ENCODE peak calls at places on chromosome 18, in four cellular contexts. Y, M, H and R are unnamed samples.

GRCh38 chr18:3060667-3061580 is 48.0 kb upstream of the LPIN2 start:
- DNase-seq in Y (no peak), H (no peak), M (no peak), R (no peak)

GRCh38 chr18:34707670-34708069 is 2.4 kb upstream of the DTNA start:
- DNase-seq in Y (peak; percentile 97), H (peak; percentile 82), M (peak; percentile 90), R (no peak)

GRCh38 chr18:13028869-13029268 is 37.7 kb downstream of the CEP192 start:
- DNase-seq in M (no peak), Y (no peak), H (no peak), R (no peak)

GRCh38 chr18:9434240-9434701 is 41.0 kb upstream of the RALBP1 start:
- DNase-seq in Y (no peak), M (no peak), H (no peak), R (no peak)

GRCh38 chr18:12703096-12703567 is 290 bp downstream of the PSMG2 start:
- DNase-seq in M (no peak), H (no peak), Y (no peak), R (no peak)

GRCh38 chr18:789397-789796 is 22.6 kb downstream of the YES1 start:
- DNase-seq in M (no peak), H (no peak), Y (no peak), R (no peak)

GRCh38 chr18:76922107-76922506 is 99.8 kb downstream of the ZNF236 start:
- DNase-seq in M (peak; percentile 43), H (peak; percentile 10), Y (peak; percentile 46), R (no peak)

GRCh38 chr18:62877448-62878221 is 162.3 kb downstream of the PHLPP1 start:
- DNase-seq in M (peak; percentile 83), Y (peak; percentile 93), H (no peak), R (no peak)

GRCh38 chr18:3454365-3455089 is 4.6 kb downstream of the TGIF1 start:
- DNase-seq in M (peak; percentile 75), H (no peak), Y (peak; percentile 85), R (no peak)

GRCh38 chr18:23926590-23926989 is 88.0 kb upstream of the TTC39C start:
- DNase-seq in M (no peak), Y (no peak), H (no peak), R (no peak)

GRCh38 chr18:3451989-3452749 is 2.2 kb downstream of the TGIF1 start:
- DNase-seq in M (peak; percentile 81), H (no peak), Y (peak; percentile 82), R (no peak)

GRCh38 chr18:63683152-63683551 is 19.6 kb upstream of the SERPINB11 start:
- DNase-seq in H (peak; percentile 73), M (peak; percentile 93), Y (peak; percentile 91), R (no peak)

GRCh38 chr18:62523631-62524442 is 1.0 kb downstream of the ZCCHC2 start:
- DNase-seq in H (no peak), M (peak; percentile 43), Y (peak; percentile 42), R (no peak)

GRCh38 chr18:55859116-55859515 is 271.1 kb upstream of the TCF4 start:
- DNase-seq in M (no peak), Y (no peak), H (no peak), R (no peak)
- H3K4me3 ChIP-seq in M (peak overlapping the region; percentile 54), Y (peak overlapping the region; percentile 47), H (no peak overlapping the region), R (peak overlapping the region; percentile 64)

GRCh38 chr18:6009751-6010150 is 114.4 kb upstream of the TMEM200C start:
- DNase-seq in H (no peak), M (no peak), Y (peak; percentile 72), R (no peak)
- H3K4me3 ChIP-seq in H (no peak overlapping the region), M (no peak overlapping the region), Y (no peak overlapping the region), R (no peak overlapping the region)

GRCh38 chr18:48825101-48825745 is 125.5 kb downstream of the SMAD7 start:
- DNase-seq in M (no peak), H (no peak), Y (peak; percentile 87), R (no peak)
- H3K4me3 ChIP-seq in M (no peak overlapping the region), H (no peak overlapping the region), Y (no peak overlapping the region), R (no peak overlapping the region)

DNA sequence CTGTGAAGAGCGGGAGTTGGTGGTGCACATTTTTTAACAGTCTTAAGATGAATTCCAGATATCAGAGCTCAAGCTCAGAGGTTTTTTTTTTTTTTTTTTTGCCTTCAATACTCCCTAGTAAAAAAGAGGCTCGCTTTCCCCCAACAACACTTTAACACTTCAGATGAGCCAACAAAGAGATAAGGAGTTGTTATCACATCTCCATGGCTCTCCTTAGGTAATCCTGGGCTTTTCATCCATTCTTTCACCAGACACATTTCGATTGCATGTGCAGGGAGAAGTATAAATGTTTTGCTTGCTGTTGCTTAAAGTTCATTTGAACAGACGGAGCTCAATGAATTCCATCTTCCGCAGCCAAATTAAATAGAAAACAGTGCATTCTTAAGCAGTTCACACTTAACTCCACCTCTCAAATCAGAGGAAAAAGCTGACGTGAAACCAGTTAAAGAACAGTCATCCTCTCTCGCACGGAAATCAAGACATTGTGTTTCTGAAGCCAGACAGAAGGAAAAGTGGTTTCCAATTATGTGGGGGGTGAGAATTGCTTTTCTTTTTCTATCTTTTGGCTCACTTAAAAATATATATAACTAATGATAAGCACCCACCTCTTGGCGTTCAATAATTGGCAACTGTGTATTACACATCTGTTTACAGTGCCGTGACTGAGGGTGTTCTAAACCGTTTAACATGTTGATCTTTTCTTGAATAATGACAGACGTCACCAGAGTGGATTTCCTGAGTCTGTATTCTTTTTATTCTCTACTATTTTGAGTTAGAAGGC is 118.2 kb downstream of the ZNF521 start:
- DNase-seq in H (no peak), Y (peak; percentile 89), M (peak; percentile 84), R (no peak)
- H3K4me3 ChIP-seq in H (no peak overlapping the region), Y (peak overlapping the region; percentile 29), M (peak overlapping the region; percentile 21), R (peak overlapping the region; percentile 62)

GRCh38 chr18:5542393-5543035 is 1.3 kb downstream of the EPB41L3 start:
- DNase-seq in H (no peak), Y (peak; percentile 37), M (peak; percentile 27), R (no peak)

GRCh38 chr18:5546660-5547059 is 2.9 kb upstream of the EPB41L3 start:
- DNase-seq in Y (peak; percentile 69), M (peak; percentile 58), H (peak; percentile 23), R (no peak)

GRCh38 chr18:5538541-5538940 is 5.3 kb downstream of the EPB41L3 start:
- DNase-seq in M (no peak), H (no peak), Y (no peak), R (no peak)

GRCh38 chr18:5543036-5543671 is 643 bp downstream of the EPB41L3 start:
- DNase-seq in Y (no peak), M (no peak), H (no peak), R (no peak)

DNA sequence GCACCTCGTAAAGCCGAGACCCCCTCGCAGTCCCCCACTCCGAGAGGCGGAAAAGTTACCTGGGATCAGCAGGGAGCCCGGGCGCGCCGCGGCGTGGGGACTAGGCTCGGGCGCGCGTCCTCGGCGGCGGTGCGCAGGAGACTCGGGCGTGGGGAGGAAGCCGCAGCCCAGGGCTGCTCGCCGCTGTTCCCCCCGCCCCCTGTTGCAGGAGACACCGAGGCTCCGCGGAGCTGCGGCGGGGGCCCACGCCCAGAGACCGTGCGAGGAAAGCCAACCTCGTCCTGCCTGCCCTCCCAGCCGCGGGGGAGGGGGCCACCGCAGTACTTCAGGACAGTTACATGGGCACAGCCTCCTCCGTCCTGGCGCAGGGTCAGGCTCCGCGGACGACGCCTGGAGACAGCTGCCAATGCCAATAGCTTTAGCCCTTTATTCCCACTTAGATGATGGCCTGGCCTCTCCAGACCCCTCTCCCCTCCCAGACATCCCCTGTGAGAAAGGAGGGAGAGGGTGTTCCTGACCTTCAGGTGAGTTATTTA is at the start of gene EPB41L3:
- DNase-seq in M (peak; percentile 28), H (no peak), Y (no peak), R (no peak)
- H3K4me3 ChIP-seq in M (peak within 1 kb of the TSS; percentile 69), H (peak within 1 kb of the TSS; percentile 70), Y (peak within 1 kb of the TSS; percentile 64), R (peak within 1 kb of the TSS; percentile 66)

GRCh38 chr18:54828290-54828871 is at the start of gene RAB27B:
- DNase-seq in M (peak; percentile 53), Y (peak; percentile 75), H (peak; percentile 55), R (no peak)
- H3K4me3 ChIP-seq in M (peak within 1 kb of the TSS; percentile 60), Y (peak within 1 kb of the TSS; percentile 78), H (peak within 1 kb of the TSS; percentile 74), R (peak within 1 kb of the TSS; percentile 70)

DNA sequence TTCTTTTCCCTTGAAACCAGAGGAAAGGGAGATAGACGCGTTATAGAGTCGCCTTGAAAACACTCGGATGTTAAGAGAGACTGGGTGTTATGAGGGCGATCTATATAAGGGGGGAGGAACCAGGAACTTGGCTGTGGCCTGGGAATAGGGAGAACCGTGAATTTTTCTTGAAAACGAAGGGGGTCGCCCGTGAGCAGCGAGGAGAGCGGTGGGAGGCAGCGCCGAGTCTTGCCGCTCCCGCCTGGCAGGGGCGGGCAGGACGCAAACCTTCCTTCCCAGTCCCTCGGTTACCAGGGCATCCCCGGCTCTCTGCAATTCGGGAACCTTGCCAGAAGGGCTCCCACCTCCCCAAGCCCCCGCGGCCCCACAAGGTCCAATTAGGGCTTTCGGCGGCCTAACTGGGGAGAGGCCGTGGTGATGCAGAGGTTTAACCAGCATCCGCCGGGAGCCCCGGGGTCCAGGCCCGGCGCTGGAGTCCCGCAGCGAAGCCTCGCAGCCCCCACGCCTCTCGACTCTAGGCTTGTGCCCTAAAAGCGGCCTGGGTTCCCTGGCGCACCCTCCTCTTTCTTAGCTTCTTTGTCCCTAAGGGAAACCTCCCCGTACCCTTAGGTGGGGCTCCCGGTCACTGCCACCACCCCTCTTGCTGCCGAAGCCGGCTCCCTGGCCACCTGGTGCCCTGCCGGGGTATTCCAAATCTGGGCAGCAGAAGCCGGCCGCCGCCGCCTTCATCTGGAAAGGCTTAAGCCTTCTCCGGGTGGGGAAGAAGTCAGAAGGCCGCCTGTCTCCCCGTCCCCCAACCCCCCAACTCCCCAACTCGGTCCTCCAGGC is 708 bp upstream of the FHOD3 start:
- DNase-seq in H (peak; percentile 50), M (peak; percentile 87), Y (peak; percentile 82), R (no peak)
- H3K4me3 ChIP-seq in H (peak overlapping the region; percentile 65), M (peak overlapping the region; percentile 64), Y (peak overlapping the region; percentile 63), R (peak overlapping the region; percentile 97)